ENCODE peak calls at places on chromosomes 12 and 14, in five cellular contexts. One of them, this sample, is unnamed.

GRCh38 chr12:66594688-66595087 is 84.2 kb downstream of the GRIP1 start:
- DNase-seq in astrocyte of the spinal cord: peak; percentile 28
- DNase-seq in AG09309: no peak
- DNase-seq in Calu3: no peak
- DNase-seq in neural crest cell: no peak
- DNase-seq in this sample: no peak

GRCh38 chr12:70070494-70071007 is 172.7 kb upstream of the CNOT2 start:
- DNase-seq in astrocyte of the spinal cord: peak; percentile 8
- DNase-seq in AG09309: peak; percentile 33
- DNase-seq in Calu3: no peak
- DNase-seq in neural crest cell: no peak
- DNase-seq in this sample: no peak

GRCh38 chr14:68977137-68977740 is 1.9 kb downstream of the ACTN1 start:
- DNase-seq in astrocyte of the spinal cord: no peak
- DNase-seq in AG09309: no peak
- DNase-seq in Calu3: no peak
- DNase-seq in neural crest cell: no peak
- DNase-seq in this sample: no peak

GRCh38 chr12:57111046-57111698 is at the start of gene STAT6:
- DNase-seq in astrocyte of the spinal cord: peak; percentile 84
- DNase-seq in AG09309: peak; percentile 67
- DNase-seq in Calu3: peak; percentile 81
- DNase-seq in neural crest cell: peak; percentile 48
- DNase-seq in this sample: peak; percentile 44

GRCh38 chr12:26226629-26227375 is 31.4 kb downstream of the SSPN start:
- DNase-seq in astrocyte of the spinal cord: peak; percentile 31
- DNase-seq in AG09309: no peak
- DNase-seq in Calu3: peak; percentile 24
- DNase-seq in neural crest cell: peak; percentile 15
- DNase-seq in this sample: peak; percentile 65

GRCh38 chr12:89707623-89707991 is 1.0 kb downstream of the ATP2B1 start:
- DNase-seq in astrocyte of the spinal cord: no peak
- DNase-seq in AG09309: no peak
- DNase-seq in Calu3: peak; percentile 8
- DNase-seq in neural crest cell: peak; percentile 35
- DNase-seq in this sample: peak; percentile 63

GRCh38 chr14:104444159-104445030 is 135.2 kb upstream of the C14orf180 start:
- DNase-seq in astrocyte of the spinal cord: no peak
- DNase-seq in AG09309: no peak
- DNase-seq in Calu3: no peak
- DNase-seq in neural crest cell: no peak
- DNase-seq in this sample: no peak

GRCh38 chr14:95531473-95531872 is 3.4 kb upstream of the GLRX5 start:
- DNase-seq in astrocyte of the spinal cord: peak; percentile 79
- DNase-seq in AG09309: no peak
- DNase-seq in Calu3: no peak
- DNase-seq in neural crest cell: no peak
- DNase-seq in this sample: no peak

GRCh38 chr12:53803703-53804102 is 51.9 kb upstream of the CISTR start:
- DNase-seq in astrocyte of the spinal cord: no peak
- DNase-seq in AG09309: no peak
- DNase-seq in Calu3: no peak
- DNase-seq in neural crest cell: no peak
- DNase-seq in this sample: no peak

GRCh38 chr14:31059152-31059924 is 33.2 kb upstream of the STRN3 start:
- DNase-seq in astrocyte of the spinal cord: peak; percentile 73
- DNase-seq in AG09309: peak; percentile 73
- DNase-seq in Calu3: peak; percentile 57
- DNase-seq in neural crest cell: no peak
- DNase-seq in this sample: no peak

GRCh38 chr12:53766881-53767280 is 15.1 kb upstream of the CISTR start:
- DNase-seq in astrocyte of the spinal cord: no peak
- DNase-seq in AG09309: no peak
- DNase-seq in Calu3: no peak
- DNase-seq in neural crest cell: no peak
- DNase-seq in this sample: no peak

GRCh38 chr14:59182641-59183040 is 5.8 kb upstream of the DAAM1 start:
- DNase-seq in astrocyte of the spinal cord: no peak
- DNase-seq in AG09309: no peak
- DNase-seq in Calu3: no peak
- DNase-seq in neural crest cell: no peak
- DNase-seq in this sample: no peak

GRCh38 chr14:45249847-45250575 is 3.0 kb downstream of the MIS18BP1 start:
- DNase-seq in astrocyte of the spinal cord: peak; percentile 71
- DNase-seq in AG09309: peak; percentile 49
- DNase-seq in Calu3: no peak
- DNase-seq in neural crest cell: no peak
- DNase-seq in this sample: no peak

GRCh38 chr12:6154730-6155459 is 30.4 kb upstream of the VWF start:
- DNase-seq in astrocyte of the spinal cord: no peak
- DNase-seq in AG09309: no peak
- DNase-seq in Calu3: no peak
- DNase-seq in neural crest cell: no peak
- DNase-seq in this sample: no peak

GRCh38 chr14:64509036-64509435 is 4.5 kb downstream of the ZBTB1 start:
- DNase-seq in astrocyte of the spinal cord: no peak
- DNase-seq in AG09309: no peak
- DNase-seq in Calu3: no peak
- DNase-seq in neural crest cell: no peak
- DNase-seq in this sample: no peak

GRCh38 chr12:49347307-49348237 is 884 bp downstream of the DNAJC22 start:
- DNase-seq in astrocyte of the spinal cord: peak; percentile 90
- DNase-seq in AG09309: no peak
- DNase-seq in Calu3: peak; percentile 89
- DNase-seq in neural crest cell: peak; percentile 86
- DNase-seq in this sample: peak; percentile 91

GRCh38 chr14:99430491-99430890 is 50.2 kb downstream of the SETD3 start:
- DNase-seq in astrocyte of the spinal cord: no peak
- DNase-seq in AG09309: no peak
- DNase-seq in Calu3: peak; percentile 22
- DNase-seq in neural crest cell: no peak
- DNase-seq in this sample: peak; percentile 41

GRCh38 chr12:51972849-51973273 is 21.4 kb downstream of the ACVR1B start:
- DNase-seq in astrocyte of the spinal cord: peak; percentile 50
- DNase-seq in AG09309: peak; percentile 60
- DNase-seq in Calu3: no peak
- DNase-seq in neural crest cell: no peak
- DNase-seq in this sample: no peak

DNA sequence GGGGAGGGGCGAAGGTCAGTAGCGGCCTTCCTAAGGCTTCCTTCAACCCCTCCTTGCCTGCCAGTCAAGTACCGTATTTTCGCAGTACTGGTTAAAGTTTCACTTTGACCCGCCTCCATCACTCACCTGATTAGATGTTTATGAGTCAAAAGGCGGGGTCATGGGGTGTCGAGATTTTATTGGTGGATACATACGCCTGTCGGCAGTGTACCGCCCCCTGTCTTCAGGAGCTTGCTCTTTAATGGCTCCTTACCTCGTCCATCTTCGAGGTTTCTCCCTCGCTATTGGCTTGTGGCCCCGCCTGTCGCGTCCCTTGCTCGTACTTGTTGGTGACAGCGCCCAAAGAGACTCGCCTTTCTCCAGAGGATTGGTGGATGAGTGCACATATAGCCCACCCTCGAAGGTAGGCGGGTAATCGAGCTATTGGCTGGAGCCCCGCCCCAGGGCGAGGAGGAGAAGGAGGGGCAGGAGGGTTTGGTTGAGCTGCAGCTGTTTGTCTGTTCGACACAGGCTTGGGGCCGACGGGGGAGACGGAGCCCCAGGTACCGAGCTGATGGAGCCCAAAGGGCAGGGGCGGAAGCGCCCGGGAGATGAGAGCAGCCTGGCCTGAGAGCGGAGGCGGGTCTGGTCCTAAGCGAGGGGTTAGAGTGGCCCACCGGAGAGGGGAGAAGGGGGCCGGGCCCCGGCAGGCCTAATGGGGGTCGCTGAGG is at the start of gene RAB5B:
- DNase-seq in astrocyte of the spinal cord: peak; percentile 100
- DNase-seq in AG09309: peak; percentile 100
- DNase-seq in Calu3: peak; percentile 99
- DNase-seq in neural crest cell: peak; percentile 87
- DNase-seq in this sample: peak; percentile 95
- TF ChIP-seq CTCF in astrocyte of the spinal cord: no peak
- TF ChIP-seq CTCF in AG09309: no peak
- TF ChIP-seq CTCF in Calu3: peak; percentile 14
- TF ChIP-seq CTCF in neural crest cell: no peak
- TF ChIP-seq CTCF in this sample: peak; percentile 78

GRCh38 chr12:22588817-22589216 is 36.2 kb upstream of the ETNK1 start:
- DNase-seq in astrocyte of the spinal cord: no peak
- DNase-seq in AG09309: no peak
- DNase-seq in Calu3: peak; percentile 54
- DNase-seq in neural crest cell: no peak
- DNase-seq in this sample: no peak
- TF ChIP-seq CTCF in astrocyte of the spinal cord: no peak
- TF ChIP-seq CTCF in AG09309: no peak
- TF ChIP-seq CTCF in Calu3: no peak
- TF ChIP-seq CTCF in neural crest cell: no peak
- TF ChIP-seq CTCF in this sample: no peak

GRCh38 chr12:82357845-82358199 is 365 bp downstream of the CCDC59 start:
- DNase-seq in astrocyte of the spinal cord: no peak
- DNase-seq in AG09309: no peak
- DNase-seq in Calu3: no peak
- DNase-seq in neural crest cell: no peak
- DNase-seq in this sample: no peak

GRCh38 chr12:82361461-82361915 is 3.2 kb downstream of the METTL25 start:
- DNase-seq in astrocyte of the spinal cord: no peak
- DNase-seq in AG09309: no peak
- DNase-seq in Calu3: no peak
- DNase-seq in neural crest cell: no peak
- DNase-seq in this sample: no peak

GRCh38 chr12:82359115-82359478 is 768 bp downstream of the METTL25 start:
- DNase-seq in astrocyte of the spinal cord: no peak
- DNase-seq in AG09309: no peak
- DNase-seq in Calu3: peak; percentile 16
- DNase-seq in neural crest cell: no peak
- DNase-seq in this sample: peak; percentile 22

GRCh38 chr12:82357340-82357739 is 847 bp downstream of the CCDC59 start:
- DNase-seq in astrocyte of the spinal cord: no peak
- DNase-seq in AG09309: no peak
- DNase-seq in Calu3: no peak
- DNase-seq in neural crest cell: no peak
- DNase-seq in this sample: no peak

GRCh38 chr12:82358200-82359114 is at the start of the genes CCDC59 and METTL25:
- DNase-seq in astrocyte of the spinal cord: peak; percentile 98
- DNase-seq in AG09309: peak; percentile 97
- DNase-seq in Calu3: peak; percentile 98
- DNase-seq in neural crest cell: peak; percentile 99
- DNase-seq in this sample: peak; percentile 98
- TF ChIP-seq CTCF in astrocyte of the spinal cord: peak; percentile 90
- TF ChIP-seq CTCF in AG09309: peak; percentile 91
- TF ChIP-seq CTCF in Calu3: peak; percentile 91
- TF ChIP-seq CTCF in neural crest cell: peak; percentile 93
- TF ChIP-seq CTCF in this sample: peak; percentile 94

DNA sequence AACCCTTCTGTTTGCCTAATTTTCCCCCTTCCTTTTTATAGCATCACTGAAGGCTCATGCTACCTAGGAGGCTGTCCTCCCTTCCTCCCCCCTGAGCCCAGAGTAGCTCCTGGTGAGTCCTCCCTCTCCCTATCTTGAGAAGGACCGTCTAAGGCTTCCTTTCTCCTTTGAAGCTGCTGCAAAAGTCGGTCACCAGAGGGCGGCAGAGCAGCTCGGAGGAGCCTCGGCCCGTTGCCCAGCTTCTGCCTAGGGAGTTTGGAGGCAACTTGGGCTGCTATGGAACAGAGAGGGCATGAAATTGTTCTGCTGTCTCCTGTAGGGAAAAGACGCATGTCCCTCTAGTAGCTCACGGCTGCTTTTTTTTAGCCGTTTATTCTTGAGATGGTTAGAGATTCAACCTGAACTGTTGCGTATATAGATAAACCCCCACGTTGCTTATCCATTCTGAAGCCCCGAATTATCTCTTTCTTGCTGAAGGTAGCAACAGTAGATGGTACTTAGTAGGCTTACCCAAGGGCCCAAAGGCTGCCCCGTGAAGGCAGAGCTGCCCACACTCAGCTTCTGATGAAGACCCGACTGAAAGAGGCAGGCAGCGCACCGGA is 5.7 kb downstream of the WNT5B start:
- DNase-seq in astrocyte of the spinal cord: peak; percentile 78
- DNase-seq in AG09309: no peak
- DNase-seq in Calu3: peak; percentile 74
- DNase-seq in neural crest cell: peak; percentile 65
- DNase-seq in this sample: peak; percentile 86
- TF ChIP-seq CTCF in astrocyte of the spinal cord: peak; percentile 96
- TF ChIP-seq CTCF in AG09309: peak; percentile 93
- TF ChIP-seq CTCF in Calu3: peak; percentile 74
- TF ChIP-seq CTCF in neural crest cell: peak; percentile 94
- TF ChIP-seq CTCF in this sample: peak; percentile 55

GRCh38 chr12:102592134-102592533 is 111.8 kb upstream of the IGF1 start:
- DNase-seq in astrocyte of the spinal cord: no peak
- DNase-seq in AG09309: no peak
- DNase-seq in Calu3: no peak
- DNase-seq in neural crest cell: no peak
- DNase-seq in this sample: no peak
- TF ChIP-seq CTCF in astrocyte of the spinal cord: no peak
- TF ChIP-seq CTCF in AG09309: no peak
- TF ChIP-seq CTCF in Calu3: no peak
- TF ChIP-seq CTCF in neural crest cell: no peak
- TF ChIP-seq CTCF in this sample: no peak

This sample was measured in glutamatergic neuron.